ENCODE peak calls at places on chromosomes 1 and 21, in five cellular contexts. E is HFFc6, K is HEK293T, C is epithelial cell of esophagus, X is A549. Q is an unnamed sample.

GRCh38 chr1:91603409-91603808 is 102.8 kb downstream of the CDC7 start:
- DNase-seq in E (no peak), K (no peak), C (no peak), X (no peak), Q (peak; percentile 87)

GRCh38 chr1:15261155-15262002 is 14.4 kb downstream of the FHAD1 start:
- DNase-seq in E (no peak), K (no peak), C (no peak), X (no peak), Q (no peak)

GRCh38 chr1:109783436-109783835 is 19.7 kb upstream of the EPS8L3 start:
- DNase-seq in E (peak; percentile 83), K (no peak), C (peak; percentile 93), X (peak; percentile 71), Q (peak; percentile 94)

GRCh38 chr1:194289569-194290266 is 1103.3 kb upstream of the B3GALT2 start:
- DNase-seq in E (no peak), K (no peak), C (no peak), X (no peak), Q (peak; percentile 13)

GRCh38 chr21:40337981-40338380 is 470.7 kb downstream of the PCP4 start:
- DNase-seq in E (no peak), K (no peak), C (no peak), X (no peak), Q (no peak)

GRCh38 chr1:101190441-101190840 is 46.4 kb upstream of the S1PR1 start:
- DNase-seq in E (peak; percentile 46), K (no peak), C (no peak), X (no peak), Q (peak; percentile 51)

GRCh38 chr1:110212165-110213142 is 2.3 kb downstream of the KCNC4 start:
- DNase-seq in E (no peak), K (no peak), C (no peak), X (no peak), Q (no peak)

GRCh38 chr1:218339267-218339831 is 5.8 kb upstream of the TGFB2 start:
- DNase-seq in E (peak; percentile 25), K (no peak), C (peak; percentile 57), X (no peak), Q (peak; percentile 47)

GRCh38 chr1:28458237-28459228 is 47.3 kb upstream of the RCC1 start:
- DNase-seq in E (peak; percentile 20), K (no peak), C (no peak), X (no peak), Q (peak; percentile 39)

GRCh38 chr1:63966016-63966415 is 192.2 kb downstream of the ROR1 start:
- DNase-seq in E (no peak), K (no peak), C (no peak), X (no peak), Q (no peak)

GRCh38 chr21:28516996-28517592 is 475.6 kb downstream of the LTN1 start:
- DNase-seq in E (no peak), K (peak; percentile 71), C (peak; percentile 71), X (peak; percentile 2), Q (peak; percentile 76)

GRCh38 chr1:206925116-206925736 is 3.5 kb upstream of the FCMR start:
- DNase-seq in E (no peak), K (no peak), C (no peak), X (no peak), Q (peak; percentile 42)

GRCh38 chr1:145994391-145995120 is 1.8 kb downstream of the TXNIP start:
- DNase-seq in E (no peak), K (no peak), C (peak; percentile 49), X (no peak), Q (peak; percentile 41)

GRCh38 chr21:24693779-24694178 is 913.5 kb downstream of the MRPL39 start:
- DNase-seq in E (no peak), K (no peak), C (no peak), X (no peak), Q (no peak)

GRCh38 chr1:94917251-94917650 is 9.7 kb downstream of the CNN3 start:
- DNase-seq in E (no peak), K (no peak), C (no peak), X (no peak), Q (no peak)

GRCh38 chr1:159986531-159986930 is 32.5 kb upstream of the SLAMF9 start:
- DNase-seq in E (no peak), K (no peak), C (no peak), X (no peak), Q (no peak)

GRCh38 chr21:44253832-44254700 is 7.6 kb downstream of the DNMT3L start:
- DNase-seq in E (no peak), K (no peak), C (no peak), X (no peak), Q (no peak)